ENCODE peak calls at places on chromosome 9, in nine cellular contexts. J, I, G, D, K, P, E, X and F are unnamed samples.

GRCh38 chr9:100350188-100350587 is 2.6 kb downstream of the TEX10 start:
- DNase-seq in J (no peak), I (no peak), G (no peak), D (no peak), K (no peak), P (no peak), E (no peak), X (no peak), F (peak)

GRCh38 chr9:83307051-83307724 is 231.0 kb downstream of the FRMD3 start:
- DNase-seq in J (no peak), I (no peak), G (no peak), D (no peak), K (no peak), P (no peak), E (no peak), X (peak), F (no peak)

GRCh38 chr9:113309204-113309813 is 6.1 kb upstream of the RNF183 start:
- DNase-seq in J (no peak), I (no peak), G (peak), D (no peak), K (no peak), P (peak), E (no peak), X (peak), F (peak)

GRCh38 chr9:3224931-3225330 is 300.9 kb downstream of the RFX3 start:
- DNase-seq in J (no peak), I (no peak), G (no peak), D (no peak), K (no peak), P (no peak), E (no peak), X (no peak), F (no peak)

GRCh38 chr9:4596165-4596922 is 65.8 kb upstream of the PLPP6 start:
- DNase-seq in J (no peak), I (no peak), G (no peak), D (no peak), K (no peak), P (peak), E (no peak), X (no peak), F (peak)

GRCh38 chr9:93677641-93678136 is 101.3 kb downstream of the PHF2 start:
- DNase-seq in J (no peak), I (no peak), G (no peak), D (no peak), K (peak), P (no peak), E (no peak), X (no peak), F (no peak)

GRCh38 chr9:34457266-34458012 is 931 bp downstream of the FAM219A start:
- DNase-seq in J (no peak), I (no peak), G (peak), D (peak), K (no peak), P (peak), E (peak), X (peak), F (no peak)

GRCh38 chr9:17906204-17906840 is 327.5 kb downstream of the SH3GL2 start:
- DNase-seq in J (no peak), I (no peak), G (no peak), D (peak), K (no peak), P (no peak), E (peak), X (no peak), F (no peak)

GRCh38 chr9:124477211-124478013 is 27.2 kb downstream of the ADGRD2 start:
- DNase-seq in J (no peak), I (no peak), G (no peak), D (no peak), K (no peak), P (no peak), E (no peak), X (no peak), F (no peak)

GRCh38 chr9:110130791-110131416 is 77.1 kb downstream of the C9orf152 start:
- DNase-seq in J (no peak), I (no peak), G (no peak), D (no peak), K (no peak), P (no peak), E (no peak), X (no peak), F (no peak)

GRCh38 chr9:120625222-120625621 is 45.3 kb upstream of the CDK5RAP2 start:
- DNase-seq in J (no peak), I (no peak), G (no peak), D (no peak), K (no peak), P (no peak), E (no peak), X (no peak), F (no peak)

GRCh38 chr9:4837768-4838546 is 45.2 kb downstream of the RCL1 start:
- DNase-seq in J (no peak), I (no peak), G (no peak), D (no peak), K (no peak), P (no peak), E (no peak), X (peak), F (no peak)

GRCh38 chr9:105415344-105415980 is 32.4 kb upstream of the FSD1L start:
- DNase-seq in J (peak), I (no peak), G (peak), D (peak), K (no peak), P (peak), E (no peak), X (no peak), F (peak)

GRCh38 chr9:129109952-129110739 is 447 bp downstream of the CRAT start:
- DNase-seq in J (no peak), I (no peak), G (peak), D (peak), K (no peak), P (no peak), E (peak), X (peak), F (no peak)

GRCh38 chr9:124197177-124198095 is 60.3 kb upstream of the NEK6 start:
- DNase-seq in J (no peak), I (no peak), G (peak), D (no peak), K (no peak), P (no peak), E (no peak), X (no peak), F (peak)

GRCh38 chr9:133371261-133371711 is 4.6 kb downstream of the SURF4 start:
- DNase-seq in J (peak), I (no peak), G (no peak), D (no peak), K (no peak), P (peak), E (no peak), X (no peak), F (no peak)

GRCh38 chr9:75539558-75539957 is 350.9 kb upstream of the PCSK5 start:
- DNase-seq in J (no peak), I (no peak), G (no peak), D (no peak), K (no peak), P (no peak), E (no peak), X (no peak), F (no peak)

GRCh38 chr9:108444400-108445358 is 411.1 kb downstream of the ACTL7B start:
- DNase-seq in J (no peak), I (no peak), G (no peak), D (peak), K (no peak), P (no peak), E (no peak), X (peak), F (no peak)

GRCh38 chr9:38295751-38296150 is 96.8 kb upstream of the ALDH1B1 start:
- DNase-seq in J (no peak), I (no peak), G (no peak), D (no peak), K (no peak), P (no peak), E (no peak), X (no peak), F (no peak)

GRCh38 chr9:87081523-87081922 is 134.2 kb upstream of the GAS1 start:
- DNase-seq in J (no peak), I (no peak), G (no peak), D (no peak), K (no peak), P (no peak), E (no peak), X (no peak), F (no peak)

GRCh38 chr9:92188969-92189781 is 74.0 kb upstream of the SPTLC1 start:
- DNase-seq in J (no peak), I (no peak), G (no peak), D (no peak), K (no peak), P (no peak), E (no peak), X (no peak), F (no peak)

GRCh38 chr9:121819511-121820231 is 168.2 kb downstream of the DAB2IP start:
- DNase-seq in J (no peak), I (no peak), G (no peak), D (no peak), K (no peak), P (no peak), E (no peak), X (peak), F (no peak)

GRCh38 chr9:36479086-36479485 is 79.0 kb upstream of the RNF38 start:
- DNase-seq in J (no peak), I (no peak), G (no peak), D (no peak), K (no peak), P (no peak), E (no peak), X (no peak), F (no peak)

GRCh38 chr9:35651964-35652828 is 1.5 kb upstream of the SIT1 start:
- DNase-seq in J (no peak), I (no peak), G (no peak), D (no peak), K (no peak), P (no peak), E (no peak), X (peak), F (no peak)

GRCh38 chr9:14066815-14067214 is 247.1 kb downstream of the NFIB start:
- DNase-seq in J (no peak), I (no peak), G (no peak), D (no peak), K (no peak), P (no peak), E (no peak), X (no peak), F (no peak)

GRCh38 chr9:74499770-74500583 is 2.8 kb downstream of the RORB start:
- DNase-seq in J (no peak), I (no peak), G (no peak), D (no peak), K (no peak), P (peak), E (peak), X (peak), F (no peak)

GRCh38 chr9:32854271-32854670 is 70.9 kb downstream of the TMEM215 start:
- DNase-seq in J (no peak), I (no peak), G (no peak), D (no peak), K (no peak), P (no peak), E (no peak), X (no peak), F (no peak)

GRCh38 chr9:127437497-127438264 is 13.5 kb downstream of the ZNF79 start:
- DNase-seq in J (no peak), I (no peak), G (no peak), D (no peak), K (no peak), P (no peak), E (no peak), X (no peak), F (no peak)

GRCh38 chr9:28073278-28073677 is 500.0 kb upstream of the C9orf72 start:
- DNase-seq in J (no peak), I (no peak), G (peak), D (no peak), K (no peak), P (no peak), E (no peak), X (no peak), F (peak)

GRCh38 chr9:97548819-97549540 is 47.5 kb downstream of the TMOD1 start:
- DNase-seq in J (no peak), I (no peak), G (no peak), D (peak), K (no peak), P (no peak), E (no peak), X (no peak), F (no peak)

GRCh38 chr9:127153484-127153883 is 31.0 kb upstream of the ANGPTL2 start:
- DNase-seq in J (no peak), I (no peak), G (no peak), D (peak), K (no peak), P (no peak), E (no peak), X (no peak), F (no peak)